ENCODE peak calls at places on chromosomes 12 and 14, in seven cellular contexts. M, U, E, Z, R, I and B are unnamed samples.

GRCh38 chr14:34030864-34031263 is 80.0 kb upstream of the EGLN3 start:
- DNase-seq in M (peak), U (peak), E (no peak), Z (no peak), R (no peak), I (peak), B (no peak)

GRCh38 chr12:94753071-94753779 is 102.9 kb upstream of the TMCC3 start:
- DNase-seq in M (peak), U (peak), E (no peak), Z (no peak), R (no peak), I (no peak), B (no peak)

GRCh38 chr14:38279556-38279955 is 23.7 kb upstream of the CLEC14A start:
- DNase-seq in M (no peak), U (no peak), E (no peak), Z (no peak), R (no peak), I (no peak), B (no peak)

GRCh38 chr14:51394804-51395203 is 154.8 kb downstream of the TMX1 start:
- DNase-seq in M (no peak), U (no peak), E (no peak), Z (no peak), R (no peak), I (no peak), B (no peak)

GRCh38 chr14:89504602-89505320 is 87.7 kb upstream of the FOXN3 start:
- DNase-seq in M (peak), U (peak), E (no peak), Z (peak), R (peak), I (no peak), B (no peak)

GRCh38 chr12:71392521-71393145 is 47.0 kb upstream of the LGR5 start:
- DNase-seq in M (peak), U (peak), E (no peak), Z (peak), R (peak), I (no peak), B (peak)

GRCh38 chr12:74111688-74112360 is 425.8 kb upstream of the ATXN7L3B start:
- DNase-seq in M (no peak), U (peak), E (no peak), Z (no peak), R (peak), I (no peak), B (no peak)

GRCh38 chr14:103395245-103395644 is 10.0 kb downstream of the MARK3 start:
- DNase-seq in M (no peak), U (peak), E (no peak), Z (no peak), R (peak), I (no peak), B (no peak)

GRCh38 chr14:95514131-95515079 is 2.0 kb downstream of the SYNE3 start:
- DNase-seq in M (no peak), U (no peak), E (no peak), Z (no peak), R (no peak), I (no peak), B (no peak)

GRCh38 chr14:63323148-63323547 is 4.4 kb upstream of the GPHB5 start:
- DNase-seq in M (no peak), U (no peak), E (no peak), Z (no peak), R (no peak), I (no peak), B (no peak)

GRCh38 chr12:10175849-10176641 is 2.8 kb upstream of the TMEM52B start:
- DNase-seq in M (no peak), U (no peak), E (no peak), Z (no peak), R (no peak), I (no peak), B (no peak)

DNA sequence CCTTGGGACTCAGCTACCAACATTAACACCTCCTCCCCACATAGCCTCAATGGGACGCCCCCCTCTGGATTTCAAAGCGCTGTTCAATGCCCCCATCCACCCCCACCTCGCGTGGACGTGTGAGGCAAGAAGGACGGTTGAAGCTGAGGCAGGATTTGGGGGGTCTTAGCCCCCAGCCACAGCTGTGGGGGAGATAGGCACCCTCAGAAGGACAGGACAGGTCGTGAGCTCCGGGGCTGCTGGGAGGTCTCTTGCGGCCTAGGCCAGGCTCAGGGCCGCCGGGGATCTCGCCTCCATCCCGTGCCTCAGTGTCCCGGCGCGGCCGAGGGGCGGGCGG is 8.3 kb upstream of the SP7 start:
- DNase-seq in M (no peak), U (no peak), E (no peak), Z (no peak), R (no peak), I (no peak), B (no peak)
- H3K4me3 ChIP-seq in M (peak), U (peak), E (peak), Z (no peak), R (peak), I (peak), B (peak)

DNA sequence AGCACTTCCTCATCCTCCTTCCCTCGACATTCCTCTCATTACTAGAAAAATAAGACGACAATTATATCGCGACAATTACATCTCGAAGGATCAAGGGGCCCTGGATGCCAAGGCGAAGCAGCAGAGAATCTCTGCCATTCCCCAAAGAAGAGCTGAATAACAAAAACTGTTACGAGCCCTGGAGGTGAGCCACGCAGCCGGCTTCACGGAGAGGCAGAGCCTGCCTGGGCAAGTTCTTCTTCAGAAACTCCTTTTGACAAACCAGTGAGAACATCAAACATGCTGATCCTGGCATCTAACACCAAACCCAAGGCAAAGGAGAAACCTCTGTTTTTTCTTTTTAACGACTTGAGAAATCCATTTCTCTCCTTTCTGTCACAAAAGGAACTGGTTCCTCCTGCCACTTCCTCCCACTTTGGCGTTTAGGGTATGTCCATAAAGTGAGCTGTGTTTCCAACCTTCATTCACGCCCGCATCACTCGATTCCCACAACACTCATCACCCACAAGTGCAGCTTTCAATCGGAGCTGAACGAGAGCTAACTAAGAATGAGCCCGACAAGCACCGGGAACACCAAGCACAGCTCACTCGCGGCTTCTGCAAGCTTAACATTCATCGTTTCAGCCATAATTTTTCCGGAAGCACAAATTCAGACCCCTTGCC is 21.5 kb downstream of the CCDC88C start:
- DNase-seq in M (no peak), U (no peak), E (no peak), Z (no peak), R (no peak), I (no peak), B (no peak)
- TF ChIP-seq CTCF in M (no peak), U (no peak), E (no peak), Z (no peak), R (no peak), I (no peak), B (no peak)

GRCh38 chr12:53984901-53985357 is at the start of gene HOXC10:
- DNase-seq in M (peak), U (peak), E (peak), Z (peak), R (peak), I (no peak), B (peak)

GRCh38 chr12:53987748-53988147 is 2.8 kb downstream of the HOXC10 start:
- DNase-seq in M (no peak), U (no peak), E (no peak), Z (no peak), R (no peak), I (no peak), B (no peak)

GRCh38 chr12:53985358-53985899 is 483 bp downstream of the HOXC10 start:
- DNase-seq in M (no peak), U (no peak), E (no peak), Z (no peak), R (no peak), I (no peak), B (no peak)

GRCh38 chr12:53986686-53987180 is 1.8 kb downstream of the HOXC10 start:
- DNase-seq in M (no peak), U (no peak), E (no peak), Z (no peak), R (no peak), I (no peak), B (no peak)

DNA sequence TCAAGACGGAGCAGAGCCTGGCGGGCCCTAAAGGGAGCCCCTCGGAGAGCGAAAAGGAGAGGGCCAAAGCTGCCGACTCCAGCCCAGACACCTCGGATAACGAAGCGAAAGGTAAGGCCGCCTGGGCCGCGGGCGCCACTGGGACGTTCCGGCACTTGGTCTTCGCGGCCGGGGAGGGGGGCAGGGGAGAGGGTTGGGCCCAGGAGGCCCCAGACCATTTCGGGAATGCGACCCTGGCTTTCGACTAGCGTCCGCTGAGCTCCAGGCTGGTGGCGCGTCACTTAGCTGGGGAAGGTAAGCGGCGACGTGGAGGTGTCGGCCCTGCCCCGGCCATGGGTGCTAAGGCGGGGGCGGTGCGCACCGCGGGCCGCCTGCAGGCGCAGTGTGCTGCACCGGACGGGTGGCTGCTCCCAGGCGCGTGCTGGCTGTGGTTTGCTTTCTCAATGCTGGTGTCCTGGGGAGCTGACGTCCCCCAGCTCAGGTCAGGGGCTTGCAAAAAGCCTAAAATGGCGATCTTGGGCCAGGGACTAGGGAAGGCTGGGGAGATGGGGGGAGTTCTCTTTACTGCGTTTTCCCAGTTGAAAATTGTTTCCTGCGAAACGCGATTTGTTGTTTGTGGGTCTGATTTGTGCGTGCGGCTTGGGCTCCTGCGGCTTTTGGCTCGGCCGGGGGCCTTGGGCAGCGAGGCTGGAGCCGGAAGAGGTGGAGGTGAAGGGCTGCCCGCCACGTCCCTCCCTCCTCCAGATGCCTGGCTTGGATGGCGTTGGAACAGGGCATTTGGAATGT is 1.1 kb downstream of the HOXC10 start:
- DNase-seq in M (no peak), U (no peak), E (no peak), Z (no peak), R (no peak), I (no peak), B (no peak)
- H3K4me3 ChIP-seq in M (no peak), U (no peak), E (no peak), Z (no peak), R (no peak), I (no peak), B (peak)

DNA sequence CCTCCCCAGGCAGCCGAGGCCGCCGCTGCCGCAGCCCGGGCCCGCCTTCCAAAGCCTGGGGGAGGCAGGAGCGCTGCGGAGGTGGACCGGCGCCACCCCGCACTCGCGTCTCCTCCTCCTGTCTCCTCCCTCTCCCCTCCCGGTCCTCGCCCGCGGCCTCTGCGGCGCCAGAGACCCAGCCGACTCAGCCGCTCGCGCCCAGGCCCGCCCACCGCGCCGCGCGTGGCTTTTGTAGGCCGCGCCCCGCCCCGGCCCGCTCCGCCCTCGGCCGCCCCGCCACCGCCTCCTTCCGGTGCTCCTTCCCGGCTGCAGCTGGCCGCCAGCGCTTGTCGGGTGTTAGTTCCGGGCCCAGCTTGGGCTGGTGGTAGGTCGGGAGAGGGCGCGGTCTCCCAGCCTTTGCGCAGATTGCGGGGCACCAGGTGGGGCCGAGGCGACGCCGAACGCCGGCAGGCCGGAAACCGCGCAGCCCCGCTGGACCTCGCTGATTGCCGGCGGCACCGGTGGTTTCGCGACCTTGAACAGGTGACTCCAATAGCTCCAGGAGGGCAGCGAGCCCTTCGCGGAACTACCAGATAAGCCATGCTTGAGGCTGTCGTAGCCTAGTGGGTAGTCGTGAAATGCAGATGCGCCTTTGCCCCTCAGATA is at the start of gene CAPRIN2:
- DNase-seq in M (peak), U (peak), E (peak), Z (peak), R (peak), I (peak), B (peak)
- TF ChIP-seq CTCF in M (no peak), U (peak), E (no peak), Z (peak), R (peak), I (peak), B (peak)

DNA sequence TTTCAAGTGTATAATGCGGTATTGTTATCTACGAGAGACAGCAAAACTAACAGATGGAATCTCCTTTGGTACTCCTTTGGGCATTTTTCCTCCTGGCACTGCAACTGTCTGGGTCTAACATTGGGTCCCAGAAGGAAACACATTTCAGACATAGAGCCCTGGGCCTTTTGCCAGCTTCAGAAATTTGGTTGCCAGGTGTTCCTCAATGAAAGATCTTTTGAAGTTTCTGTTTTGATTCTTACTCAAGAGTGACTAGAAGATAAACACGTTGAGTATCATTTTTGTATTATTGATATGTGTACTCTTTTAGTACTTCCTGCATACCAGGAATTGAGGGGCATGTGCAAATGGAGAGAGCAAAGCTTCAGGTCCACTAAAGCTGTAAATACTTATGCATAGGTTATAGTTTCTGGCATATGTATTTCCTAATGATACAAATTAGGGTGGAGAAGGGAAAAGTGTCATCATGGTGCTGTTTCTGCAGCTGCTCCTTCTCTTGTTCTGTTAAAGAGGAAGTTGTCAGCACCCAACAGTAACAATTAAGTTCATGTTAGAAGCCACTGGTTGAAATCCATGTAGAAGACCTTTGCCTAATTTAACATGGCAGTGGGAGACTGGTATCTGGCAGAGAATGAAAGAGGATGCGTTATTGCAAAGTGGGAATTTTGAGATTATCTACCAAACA is 53.5 kb downstream of the SLC38A6 start:
- DNase-seq in M (no peak), U (peak), E (no peak), Z (no peak), R (no peak), I (no peak), B (no peak)
- H3K4me3 ChIP-seq in M (no peak), U (no peak), E (no peak), Z (no peak), R (no peak), I (no peak), B (no peak)

GRCh38 chr14:54568821-54569591 is 2.1 kb downstream of the SAMD4A start:
- DNase-seq in M (peak), U (peak), E (no peak), Z (no peak), R (peak), I (no peak), B (no peak)

GRCh38 chr14:54574528-54574927 is 7.6 kb downstream of the SAMD4A start:
- DNase-seq in M (no peak), U (no peak), E (no peak), Z (no peak), R (no peak), I (no peak), B (no peak)

GRCh38 chr14:54570047-54570446 is 3.1 kb downstream of the SAMD4A start:
- DNase-seq in M (no peak), U (no peak), E (no peak), Z (no peak), R (no peak), I (no peak), B (no peak)

GRCh38 chr14:54570651-54571415 is 3.9 kb downstream of the SAMD4A start:
- DNase-seq in M (peak), U (peak), E (no peak), Z (peak), R (peak), I (no peak), B (peak)

GRCh38 chr14:54572316-54572715 is 5.4 kb downstream of the SAMD4A start:
- DNase-seq in M (no peak), U (peak), E (no peak), Z (no peak), R (peak), I (no peak), B (no peak)
- TF ChIP-seq CTCF in M (peak), U (peak), E (peak), Z (peak), R (peak), I (peak), B (peak)

DNA sequence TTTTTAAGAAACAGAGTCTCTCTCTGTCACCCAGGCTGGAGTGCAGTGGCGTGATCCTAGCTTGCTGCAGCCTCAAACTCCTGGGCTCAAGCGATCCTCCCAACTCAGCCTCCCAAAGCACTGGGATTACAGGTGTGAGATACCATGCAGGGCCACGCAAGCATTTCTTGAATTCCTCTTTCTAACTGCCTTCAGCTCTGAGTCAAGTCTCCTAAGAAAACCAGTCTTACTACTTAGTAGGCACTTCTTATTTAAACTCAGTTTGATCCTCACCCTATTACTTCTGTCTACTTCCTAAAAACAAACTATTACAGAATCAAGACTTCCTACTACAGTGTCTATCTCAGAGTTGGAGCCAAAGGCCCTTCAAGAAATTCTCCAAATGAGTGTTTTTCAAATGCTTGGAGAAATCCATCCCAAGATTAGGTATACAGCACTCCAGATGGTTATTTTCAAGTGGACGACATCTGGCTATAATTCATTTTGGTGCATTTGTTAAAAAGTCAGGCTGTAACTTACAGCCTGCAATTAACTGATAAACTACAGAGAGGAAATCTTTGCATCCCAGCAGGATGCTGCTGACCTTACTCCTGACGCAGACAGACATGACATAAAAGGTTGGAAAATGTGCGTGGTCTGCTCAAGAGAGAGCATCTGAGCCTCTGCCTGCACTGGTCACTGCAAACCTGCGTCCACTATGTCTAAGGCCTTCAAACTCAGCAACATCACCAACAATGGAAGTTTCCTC is 34.8 kb downstream of the SSH1 start:
- DNase-seq in M (no peak), U (peak), E (no peak), Z (no peak), R (no peak), I (no peak), B (no peak)
- H3K4me3 ChIP-seq in M (no peak), U (no peak), E (no peak), Z (no peak), R (no peak), I (no peak), B (no peak)

DNA sequence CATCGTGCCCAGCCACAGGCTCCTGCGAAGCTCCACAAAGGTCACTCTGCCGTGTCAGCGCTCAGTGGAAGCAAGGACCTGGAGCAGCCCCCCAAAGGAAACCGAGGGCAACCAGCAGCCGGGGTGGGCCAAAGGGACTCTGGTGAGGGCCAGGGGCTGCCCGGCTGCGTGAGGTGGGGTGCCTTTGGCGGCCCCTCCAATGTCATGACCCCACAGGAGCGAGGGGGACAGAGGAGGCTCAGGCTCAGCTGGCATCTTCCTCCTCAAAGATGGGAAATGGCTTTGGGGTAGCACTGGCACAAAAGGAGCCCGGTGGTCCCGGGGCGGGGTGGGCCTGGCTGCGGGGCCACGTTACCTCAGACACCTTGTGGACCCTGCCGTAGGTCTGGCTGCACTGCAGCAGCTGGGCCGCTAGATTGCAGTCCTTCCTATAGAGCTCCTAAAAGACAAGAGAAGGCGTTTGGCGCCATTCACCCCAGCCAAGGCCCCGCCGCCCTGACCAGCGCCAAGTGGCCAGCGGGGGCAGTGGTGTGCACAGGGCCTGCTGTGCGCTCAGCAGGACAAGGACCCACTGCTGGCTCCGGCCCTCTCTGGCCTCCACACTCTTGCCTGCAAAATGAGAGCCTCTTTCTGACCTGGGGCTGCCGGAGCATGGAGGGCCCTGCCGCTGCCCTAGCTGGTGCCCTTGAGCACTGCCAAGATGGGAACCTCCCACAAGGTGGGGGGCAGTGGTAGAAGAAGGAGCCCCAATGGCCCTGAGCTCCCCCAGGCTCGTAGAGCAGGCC is 46.9 kb downstream of the BEGAIN start:
- DNase-seq in M (no peak), U (no peak), E (no peak), Z (no peak), R (no peak), I (no peak), B (no peak)
- TF ChIP-seq CTCF in M (peak), U (peak), E (no peak), Z (peak), R (peak), I (no peak), B (peak)

GRCh38 chr12:130875193-130875592 is 3.3 kb downstream of the RAN start:
- DNase-seq in M (no peak), U (no peak), E (no peak), Z (no peak), R (no peak), I (no peak), B (no peak)
- H3K4me3 ChIP-seq in M (no peak), U (no peak), E (no peak), Z (no peak), R (no peak), I (no peak), B (no peak)